ENCODE peak calls at places on chromosome X, in six cellular contexts. T, X, Z, B, P and C are unnamed samples.

GRCh38 chrX:42732506-42732905 is 45.5 kb downstream of the PPP1R2C start:
- DNase-seq in T (no peak), X (no peak), Z (no peak), B (no peak), P (no peak), C (no peak)

GRCh38 chrX:100625985-100626491 is 10.6 kb downstream of the TSPAN6 start:
- DNase-seq in T (no peak), X (no peak), Z (no peak), B (no peak), P (no peak), C (no peak)

GRCh38 chrX:42495139-42495538 is 282.8 kb downstream of the PPP1R2C start:
- DNase-seq in T (no peak), X (no peak), Z (no peak), B (no peak), P (no peak), C (no peak)

GRCh38 chrX:40508560-40508959 is 72.2 kb upstream of the ATP6AP2 start:
- DNase-seq in T (no peak), X (no peak), Z (no peak), B (no peak), P (no peak), C (no peak)

GRCh38 chrX:138756234-138756633 is 44.7 kb upstream of the FGF13 start:
- DNase-seq in T (no peak), X (peak; percentile 8), Z (peak; percentile 67), B (no peak), P (no peak), C (no peak)

GRCh38 chrX:94400488-94400887 is 726.5 kb downstream of the FAM133A start:
- DNase-seq in T (no peak), X (no peak), Z (peak; percentile 34), B (no peak), P (peak; percentile 27), C (no peak)

GRCh38 chrX:131778269-131779218 is 234.7 kb downstream of the OR13H1 start:
- DNase-seq in T (no peak), X (no peak), Z (no peak), B (no peak), P (peak; percentile 77), C (peak; percentile 79)

GRCh38 chrX:146481735-146482134 is 327.8 kb upstream of the CXorf51B start:
- DNase-seq in T (no peak), X (no peak), Z (peak; percentile 6), B (no peak), P (no peak), C (no peak)

GRCh38 chrX:288561-288991 is 7.4 kb downstream of the PLCXD1 start:
- DNase-seq in T (peak; percentile 72), X (no peak), Z (no peak), B (no peak), P (no peak), C (no peak)

GRCh38 chrX:114584434-114584943 is 603 bp downstream of the HTR2C start:
- DNase-seq in T (peak; percentile 59), X (no peak), Z (peak; percentile 63), B (no peak), P (no peak), C (no peak)

GRCh38 chrX:129706395-129707072 is 32.2 kb upstream of the XPNPEP2 start:
- DNase-seq in T (no peak), X (no peak), Z (no peak), B (no peak), P (peak; percentile 45), C (no peak)

GRCh38 chrX:101206471-101206870 is 13.1 kb upstream of the DRP2 start:
- DNase-seq in T (no peak), X (peak; percentile 51), Z (peak; percentile 52), B (peak; percentile 52), P (no peak), C (no peak)

GRCh38 chrX:140713174-140713539 is 3.6 kb downstream of the LINC00632 start:
- DNase-seq in T (no peak), X (no peak), Z (no peak), B (no peak), P (no peak), C (no peak)

GRCh38 chrX:119030990-119031389 is 41.8 kb upstream of the CT47C1 start:
- DNase-seq in T (no peak), X (no peak), Z (no peak), B (peak; percentile 39), P (no peak), C (no peak)

GRCh38 chrX:119025900-119026299 is 46.9 kb upstream of the CT47C1 start:
- DNase-seq in T (no peak), X (no peak), Z (no peak), B (no peak), P (no peak), C (no peak)

DNA sequence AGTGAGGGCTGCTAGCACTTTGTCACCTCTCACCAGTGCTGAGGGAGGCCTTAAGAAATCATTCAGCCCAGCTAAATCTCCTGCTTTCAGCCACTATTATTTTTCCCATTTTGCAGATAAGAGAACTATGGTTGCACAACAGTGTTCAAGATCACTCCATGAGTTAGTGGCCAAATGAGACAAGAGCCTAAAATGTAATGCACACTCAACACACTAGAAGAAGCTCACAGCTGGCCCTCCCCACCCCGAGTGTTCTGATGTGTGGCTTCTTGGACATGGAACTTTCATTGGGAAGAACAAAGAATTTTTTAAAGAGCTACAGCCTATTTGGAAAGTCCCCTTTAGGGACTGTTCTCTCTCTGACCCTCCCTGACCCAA is 44.1 kb upstream of the CT47C1 start:
- DNase-seq in T (no peak), X (no peak), Z (no peak), B (no peak), P (no peak), C (no peak)
- H3K27ac ChIP-seq in T (no peak overlapping the region), X (no peak overlapping the region), Z (no peak overlapping the region), B (no peak overlapping the region), P (no peak overlapping the region), C (no peak overlapping the region)

GRCh38 chrX:46628406-46629371 is 55.1 kb downstream of the CHST7 start:
- DNase-seq in T (peak; percentile 82), X (no peak), Z (no peak), B (peak; percentile 47), P (no peak), C (peak; percentile 16)
- TF ChIP-seq POLR2AphosphoS5 in T (peak; percentile 42), X (no peak), Z (no peak), B (no peak), P (no peak), C (peak; percentile 5)

GRCh38 chrX:136210243-136210642 is 41.0 kb downstream of the MAP7D3 start:
- DNase-seq in T (no peak), X (no peak), Z (no peak), B (no peak), P (no peak), C (no peak)
- H3K27ac ChIP-seq in T (no peak overlapping the region), X (no peak overlapping the region), Z (no peak overlapping the region), B (no peak overlapping the region), P (no peak overlapping the region), C (peak overlapping the region; percentile 77)

DNA sequence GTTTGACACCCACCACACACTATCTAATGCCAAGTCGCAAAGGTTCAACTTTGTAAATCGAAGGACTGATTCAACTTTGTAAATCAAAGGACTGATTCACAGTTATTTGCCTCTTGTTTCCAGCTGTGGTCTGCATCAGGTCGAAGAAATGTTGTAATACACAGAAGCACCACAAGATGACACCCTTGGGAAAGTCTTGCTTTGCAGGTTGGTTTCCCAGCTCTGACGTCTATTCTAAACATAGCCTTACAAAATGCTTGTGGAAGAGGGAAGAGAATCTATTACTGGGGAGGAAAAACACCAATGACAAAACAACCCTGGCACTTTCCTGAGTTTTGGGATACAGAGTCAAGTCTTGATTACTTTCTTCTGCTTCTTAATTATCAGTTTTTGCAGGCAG is 35.3 kb downstream of the SUPT20HL1 start:
- DNase-seq in T (no peak), X (peak; percentile 40), Z (peak; percentile 75), B (peak; percentile 68), P (peak; percentile 31), C (peak; percentile 29)
- TF ChIP-seq POLR2AphosphoS5 in T (no peak), X (no peak), Z (no peak), B (no peak), P (peak; percentile 53), C (no peak)

DNA sequence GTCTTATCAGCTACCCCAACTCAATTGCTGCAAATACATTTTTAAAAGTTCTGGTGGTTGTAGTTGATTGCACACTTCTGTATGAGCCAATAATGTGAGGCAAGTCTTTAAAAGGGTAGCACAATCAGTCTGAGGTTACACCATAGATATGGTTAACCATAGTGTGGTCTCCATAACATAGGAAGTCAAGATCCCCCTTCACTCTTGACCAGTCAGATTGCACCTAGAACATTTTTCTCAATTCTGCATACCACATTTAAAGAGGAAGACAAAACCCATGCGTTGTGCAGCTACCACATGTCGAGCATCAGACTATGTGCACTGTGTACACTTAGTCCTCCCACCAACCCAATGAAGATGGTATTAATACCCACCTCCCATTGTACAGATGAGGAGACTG is 26.5 kb upstream of the CYBB start:
- DNase-seq in T (no peak), X (no peak), Z (no peak), B (no peak), P (no peak), C (no peak)
- H3K27ac ChIP-seq in T (no peak overlapping the region), X (no peak overlapping the region), Z (no peak overlapping the region), B (no peak overlapping the region), P (no peak overlapping the region), C (no peak overlapping the region)

DNA sequence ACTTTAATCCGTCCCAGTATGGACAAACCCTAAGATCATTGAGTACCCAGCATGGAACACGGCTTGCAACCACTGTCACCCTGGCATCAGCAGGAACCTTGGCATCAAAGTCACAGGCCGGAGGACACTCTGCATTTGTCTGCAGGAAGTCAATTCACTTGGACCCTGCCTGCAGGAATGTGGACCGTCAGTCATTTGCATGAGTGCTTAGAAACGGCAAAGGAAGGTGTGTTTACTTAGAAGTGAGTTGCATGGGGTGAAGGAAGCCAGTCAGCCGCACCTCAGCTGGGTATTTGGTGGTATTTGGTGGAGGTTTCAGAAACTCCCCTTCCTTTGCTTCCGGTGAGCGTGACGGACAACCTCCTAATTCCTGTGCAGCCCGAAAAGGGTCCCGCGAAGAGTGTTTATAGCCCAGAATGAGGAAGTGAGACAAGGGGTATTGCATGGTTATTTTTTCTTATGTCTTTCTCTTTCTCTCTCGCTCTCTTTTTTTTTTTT is 15.5 kb downstream of the P2RY8 start:
- DNase-seq in T (no peak), X (no peak), Z (peak; percentile 76), B (no peak), P (no peak), C (peak; percentile 71)
- TF ChIP-seq POLR2AphosphoS5 in T (no peak), X (no peak), Z (no peak), B (no peak), P (no peak), C (no peak)

GRCh38 chrX:45771114-45771513 is 570.4 kb upstream of the DIPK2B start:
- DNase-seq in T (no peak), X (peak; percentile 6), Z (no peak), B (peak; percentile 86), P (peak; percentile 39), C (peak; percentile 72)

GRCh38 chrX:45778621-45779020 is 577.9 kb upstream of the DIPK2B start:
- DNase-seq in T (no peak), X (no peak), Z (no peak), B (no peak), P (no peak), C (no peak)

GRCh38 chrX:45774961-45775360 is 574.3 kb upstream of the DIPK2B start:
- DNase-seq in T (no peak), X (no peak), Z (no peak), B (peak; percentile 79), P (no peak), C (no peak)

GRCh38 chrX:45771560-45772340 is 571.1 kb upstream of the DIPK2B start:
- DNase-seq in T (no peak), X (no peak), Z (no peak), B (peak; percentile 80), P (peak; percentile 47), C (peak; percentile 56)

DNA sequence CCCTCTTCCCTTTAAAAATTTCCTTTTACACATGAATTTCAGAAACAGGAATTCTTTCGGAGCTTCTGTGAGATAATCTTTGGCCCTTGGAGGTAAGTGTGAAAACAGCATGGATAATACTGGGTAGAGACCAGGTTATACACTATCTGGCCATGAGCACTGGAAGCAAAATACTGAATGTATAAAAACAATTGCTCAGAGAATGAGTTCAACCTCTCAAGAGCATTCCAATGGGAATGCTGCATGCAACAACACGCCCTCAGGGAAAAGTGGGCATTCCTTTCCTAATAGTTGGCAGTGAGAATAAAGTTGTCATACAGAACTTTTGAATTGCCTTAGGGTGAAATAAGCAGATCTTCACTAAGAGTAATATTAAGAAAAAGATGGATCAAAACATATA is 574.8 kb upstream of the DIPK2B start:
- DNase-seq in T (no peak), X (no peak), Z (peak; percentile 34), B (peak; percentile 80), P (no peak), C (no peak)
- H3K27ac ChIP-seq in T (peak overlapping the region; percentile 77), X (no peak overlapping the region), Z (no peak overlapping the region), B (peak overlapping the region; percentile 44), P (no peak overlapping the region), C (no peak overlapping the region)